ENCODE peak calls at places on chromosome 2, in eight cellular contexts. U, L, Y, D, T, M, A and Q are unnamed samples.

GRCh38 chr2:219498280-219499057 is at the start of gene GMPPA:
- DNase-seq in U (peak), L (peak), Y (peak), D (peak), T (peak), M (peak), A (peak), Q (peak)

GRCh38 chr2:234331566-234331965 is 165.3 kb downstream of the ARL4C start:
- DNase-seq in U (no peak), L (no peak), Y (no peak), D (no peak), T (no peak), M (no peak), A (no peak), Q (no peak)

GRCh38 chr2:32812316-32812715 is 134.4 kb upstream of the LTBP1 start:
- DNase-seq in U (no peak), L (peak), Y (no peak), D (peak), T (no peak), M (no peak), A (peak), Q (no peak)

GRCh38 chr2:212052412-212053159 is 486.0 kb downstream of the ERBB4 start:
- DNase-seq in U (no peak), L (peak), Y (no peak), D (peak), T (no peak), M (no peak), A (peak), Q (no peak)

GRCh38 chr2:5975406-5975805 is 283.2 kb downstream of the SOX11 start:
- DNase-seq in U (no peak), L (no peak), Y (no peak), D (no peak), T (no peak), M (no peak), A (no peak), Q (no peak)

GRCh38 chr2:26422947-26423629 is 21.4 kb downstream of the DRC1 start:
- DNase-seq in U (no peak), L (no peak), Y (no peak), D (no peak), T (no peak), M (no peak), A (no peak), Q (no peak)

GRCh38 chr2:172098287-172098649 is 4.4 kb downstream of the DLX2 start:
- DNase-seq in U (no peak), L (no peak), Y (no peak), D (no peak), T (no peak), M (no peak), A (no peak), Q (no peak)

GRCh38 chr2:64481665-64482064 is 27.7 kb downstream of the LGALSL start:
- DNase-seq in U (no peak), L (no peak), Y (no peak), D (no peak), T (no peak), M (no peak), A (no peak), Q (no peak)

GRCh38 chr2:235061656-235062055 is 109.8 kb downstream of the SH3BP4 start:
- DNase-seq in U (no peak), L (no peak), Y (no peak), D (no peak), T (no peak), M (no peak), A (no peak), Q (no peak)

GRCh38 chr2:222895143-222895542 is 34.3 kb downstream of the ACSL3 start:
- DNase-seq in U (no peak), L (no peak), Y (no peak), D (no peak), T (no peak), M (no peak), A (no peak), Q (no peak)

GRCh38 chr2:119483896-119484718 is 40.2 kb downstream of the SCTR start:
- DNase-seq in U (no peak), L (no peak), Y (no peak), D (no peak), T (no peak), M (no peak), A (no peak), Q (peak)

GRCh38 chr2:100182494-100183355 is 40.3 kb upstream of the AFF3 start:
- DNase-seq in U (no peak), L (no peak), Y (no peak), D (no peak), T (no peak), M (no peak), A (no peak), Q (no peak)

GRCh38 chr2:232320038-232320790 is 58.3 kb upstream of the ALPP start:
- DNase-seq in U (no peak), L (peak), Y (no peak), D (peak), T (no peak), M (no peak), A (no peak), Q (no peak)

GRCh38 chr2:197204855-197205254 is 105.7 kb downstream of the ANKRD44 start:
- DNase-seq in U (no peak), L (peak), Y (no peak), D (no peak), T (no peak), M (no peak), A (no peak), Q (no peak)

GRCh38 chr2:120220756-120221155 is 2.4 kb downstream of the TMEM185B start:
- DNase-seq in U (no peak), L (no peak), Y (no peak), D (no peak), T (no peak), M (no peak), A (no peak), Q (no peak)

GRCh38 chr2:1632006-1632348 is 112.3 kb downstream of the PXDN start:
- DNase-seq in U (no peak), L (peak), Y (peak), D (no peak), T (no peak), M (no peak), A (peak), Q (peak)

GRCh38 chr2:64839844-64840243 is 149.4 kb upstream of the SLC1A4 start:
- DNase-seq in U (no peak), L (no peak), Y (peak), D (no peak), T (no peak), M (no peak), A (no peak), Q (peak)

GRCh38 chr2:136860443-136860958 is 95.2 kb downstream of the THSD7B start:
- DNase-seq in U (no peak), L (no peak), Y (no peak), D (no peak), T (no peak), M (no peak), A (no peak), Q (no peak)

GRCh38 chr2:177783835-177784448 is 288.6 kb downstream of the PDE11A start:
- DNase-seq in U (no peak), L (peak), Y (peak), D (no peak), T (no peak), M (no peak), A (peak), Q (no peak)

GRCh38 chr2:152335016-152335850 is at the start of gene FMNL2:
- DNase-seq in U (peak), L (peak), Y (peak), D (peak), T (peak), M (peak), A (peak), Q (peak)